ENCODE peak calls at places on chromosomes 5 and 9, in seven cellular contexts. Y is neural progenitor cell, A is IMR-90, V is kidney, W is colonic mucosa, Z is SK-N-SH, M is mammary epithelial cell. H is an unnamed sample.
A peak's percentile ranks its signal among the peaks of the same experiment; 100 is the strongest.

GRCh38 chr9:114098660-114099522 is at the start of gene KIF12:
- DNase-seq in Y (peak; percentile 89), A (no peak), V (peak; percentile 95), W (peak; percentile 90), Z (peak; percentile 93), M (no peak), H (peak; percentile 25)

GRCh38 chr9:123742009-123742767 is 187.7 kb downstream of the DENND1A start:
- DNase-seq in Y (peak; percentile 36), A (peak; percentile 57), V (no peak), W (no peak), Z (no peak), M (no peak), H (no peak)

GRCh38 chr9:86351897-86352296 is 2.3 kb downstream of the TUT7 start:
- DNase-seq in Y (no peak), A (no peak), V (no peak), W (no peak), Z (no peak), M (no peak), H (no peak)

GRCh38 chr5:149284501-149284900 is 12.8 kb downstream of the AFAP1L1 start:
- DNase-seq in Y (no peak), A (peak; percentile 54), V (no peak), W (no peak), Z (no peak), M (peak; percentile 40), H (no peak)

GRCh38 chr9:114494776-114495569 is 10.3 kb downstream of the WHRN start:
- DNase-seq in Y (no peak), A (no peak), V (no peak), W (no peak), Z (no peak), M (no peak), H (no peak)

GRCh38 chr5:170273968-170274710 is 23.4 kb downstream of the LCP2 start:
- DNase-seq in Y (peak; percentile 55), A (no peak), V (no peak), W (no peak), Z (peak; percentile 42), M (peak; percentile 13), H (peak; percentile 25)

GRCh38 chr9:136655244-136656225 is 7.2 kb upstream of the EGFL7 start:
- DNase-seq in Y (no peak), A (no peak), V (peak; percentile 86), W (no peak), Z (no peak), M (no peak), H (no peak)

GRCh38 chr5:151718168-151718567 is 31.5 kb upstream of the SPARC start:
- DNase-seq in Y (no peak), A (peak; percentile 70), V (no peak), W (no peak), Z (no peak), M (no peak), H (no peak)

GRCh38 chr5:11619339-11620028 is 284.8 kb downstream of the CTNND2 start:
- DNase-seq in Y (peak; percentile 44), A (no peak), V (no peak), W (no peak), Z (no peak), M (no peak), H (peak; percentile 59)

GRCh38 chr5:61686491-61687257 is 354.6 kb downstream of the ZSWIM6 start:
- DNase-seq in Y (no peak), A (no peak), V (no peak), W (no peak), Z (no peak), M (no peak), H (no peak)

GRCh38 chr5:150774145-150774544 is 4.4 kb upstream of the SMIM3 start:
- DNase-seq in Y (no peak), A (peak; percentile 95), V (no peak), W (no peak), Z (peak; percentile 29), M (peak; percentile 91), H (peak; percentile 90)

GRCh38 chr9:25681270-25681669 is 3.0 kb upstream of the TUSC1 start:
- DNase-seq in Y (no peak), A (peak; percentile 86), V (no peak), W (no peak), Z (no peak), M (peak; percentile 22), H (peak; percentile 7)

GRCh38 chr9:124795881-124796415 is 19.0 kb downstream of the OLFML2A start:
- DNase-seq in Y (no peak), A (no peak), V (no peak), W (no peak), Z (no peak), M (no peak), H (no peak)
- H3K4me1 ChIP-seq in Y (peaks cover 7% of the 10 kb centered on the region), A (peaks cover 22% of the 10 kb centered on the region), V (no peaks in the 10 kb centered on the region), W (no peaks in the 10 kb centered on the region), Z (peaks cover 4% of the 10 kb centered on the region), M (peaks cover 9% of the 10 kb centered on the region), H (no peaks in the 10 kb centered on the region)

DNA sequence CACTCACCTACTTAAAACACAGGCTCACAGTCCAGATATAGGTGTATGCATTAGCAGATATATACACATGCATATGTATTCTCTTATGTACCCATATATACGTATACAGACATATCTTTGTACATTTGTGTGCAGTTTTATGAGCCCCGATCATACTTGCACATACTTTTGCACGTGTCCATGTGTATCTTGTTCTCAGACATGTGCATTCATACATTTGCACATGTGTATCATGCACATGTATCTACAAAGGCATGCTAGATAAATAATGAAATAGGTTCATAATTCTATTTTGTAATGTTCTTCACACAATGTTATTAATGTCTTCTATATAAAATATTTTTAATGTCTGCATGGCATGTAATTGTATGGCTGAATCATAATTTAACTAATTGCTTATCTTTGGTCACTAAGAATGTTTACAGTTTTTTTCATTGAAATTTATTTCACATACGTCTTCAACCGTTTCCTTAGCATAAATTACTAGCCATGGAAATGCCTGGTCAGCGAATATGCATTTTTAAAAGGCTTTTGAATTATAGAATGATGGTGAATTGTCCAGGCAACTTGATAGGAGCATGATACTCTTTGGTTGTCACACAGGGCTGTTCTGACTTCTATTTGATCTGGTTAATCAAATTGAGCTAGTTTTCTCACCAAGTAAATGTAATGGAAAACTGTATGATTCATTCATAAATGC is 2.6 kb downstream of the NDFIP1 start:
- DNase-seq in Y (no peak), A (no peak), V (no peak), W (no peak), Z (no peak), M (no peak), H (peak; percentile 10)
- H3K9ac ChIP-seq in Y (no peak overlapping the region), A (no peak overlapping the region), V (no peak overlapping the region), W (no peak overlapping the region), Z (peak overlapping the region; percentile 97), M (no peak overlapping the region), H (no peak overlapping the region)

DNA sequence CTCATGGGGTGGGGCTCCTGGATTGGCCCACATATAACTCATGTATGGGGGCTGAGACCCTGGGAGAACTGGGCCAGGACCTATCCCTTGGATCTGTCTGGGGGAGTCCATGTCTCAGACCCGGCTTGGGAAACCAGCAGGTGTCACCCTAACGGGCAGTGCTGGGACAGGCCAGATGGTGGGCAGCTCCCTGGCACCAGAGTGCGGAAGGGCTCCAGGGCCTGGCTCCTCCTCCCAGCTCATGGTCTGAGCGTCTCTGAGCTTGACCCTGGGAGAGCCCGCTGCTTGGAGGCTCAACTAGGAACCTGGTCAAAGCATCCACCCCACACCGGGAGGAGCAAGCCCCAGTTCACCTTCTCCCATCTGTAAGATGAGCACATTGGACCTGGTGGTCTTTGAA is 15.5 kb upstream of the NCS1 start:
- DNase-seq in Y (no peak), A (no peak), V (no peak), W (no peak), Z (peak; percentile 70), M (no peak), H (no peak)
- H3K4me1 ChIP-seq in Y (no peaks in the 10 kb centered on the region), A (no peaks in the 10 kb centered on the region), V (no peaks in the 10 kb centered on the region), W (no peaks in the 10 kb centered on the region), Z (no peaks in the 10 kb centered on the region), M (no peaks in the 10 kb centered on the region), H (no peaks in the 10 kb centered on the region)

DNA sequence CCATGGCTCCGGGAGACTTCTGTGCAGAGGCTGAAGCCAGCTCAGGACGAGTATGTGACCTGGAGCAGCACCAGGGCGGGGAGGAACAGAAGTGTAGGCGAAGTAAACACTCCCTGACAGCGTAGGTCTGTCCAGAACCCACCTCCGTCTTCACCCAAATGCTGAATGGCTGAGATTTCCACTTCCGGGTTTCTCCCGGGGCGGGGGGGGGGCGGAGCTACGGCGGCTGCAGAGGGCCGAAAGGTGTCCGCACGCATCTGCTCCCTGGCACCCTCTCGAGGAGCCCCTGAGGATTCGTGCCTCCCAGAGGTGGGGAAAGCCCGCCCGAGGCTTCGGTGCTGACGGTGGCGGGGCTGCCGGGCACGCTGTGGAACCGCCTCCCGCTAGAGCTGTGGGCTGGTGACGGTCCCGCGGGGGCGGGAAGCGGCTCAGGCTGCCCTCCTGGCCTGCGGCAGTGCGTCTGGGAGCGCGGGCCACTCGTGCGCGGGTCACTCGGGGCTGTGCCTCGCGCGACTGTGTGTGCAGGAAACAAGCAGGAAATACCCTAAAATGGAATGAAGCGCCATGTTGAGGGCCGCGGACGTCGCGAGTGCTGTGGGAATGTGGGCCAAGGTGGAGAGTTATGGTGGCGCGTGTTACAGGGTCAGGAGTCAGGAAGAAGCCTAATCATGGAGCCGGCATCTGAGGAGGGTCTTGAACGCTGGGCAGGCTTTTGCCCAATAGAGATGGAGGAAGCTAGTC is 1425.4 kb downstream of the FOXD4L5 start:
- DNase-seq in Y (no peak), A (no peak), V (peak; percentile 61), W (peak; percentile 17), Z (peak; percentile 86), M (peak; percentile 66), H (no peak)
- H3K9ac ChIP-seq in Y (no peak overlapping the region), A (no peak overlapping the region), V (no peak overlapping the region), W (no peak overlapping the region), Z (peak overlapping the region; percentile 86), M (peak overlapping the region; percentile 32), H (no peak overlapping the region)

DNA sequence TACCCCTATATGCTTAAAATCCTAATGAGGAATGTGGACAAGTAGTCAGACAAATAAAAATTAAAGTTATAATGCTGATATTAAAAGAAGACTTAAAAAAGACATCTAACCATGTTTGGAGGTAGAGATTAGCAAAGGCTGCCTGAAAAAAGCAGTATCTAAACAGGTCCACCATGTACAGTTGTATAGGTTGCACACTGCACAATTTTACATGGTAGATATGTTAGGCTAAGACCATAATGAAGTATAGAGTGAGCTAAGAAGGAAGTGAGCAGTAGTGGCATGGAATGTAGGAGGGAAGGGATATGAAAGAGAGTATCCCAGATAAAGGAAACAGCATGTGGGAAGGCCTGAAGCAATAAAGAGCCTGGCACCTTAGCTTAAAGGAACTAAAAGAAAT is 51.1 kb downstream of the MAMDC2 start:
- DNase-seq in Y (no peak), A (no peak), V (no peak), W (no peak), Z (no peak), M (no peak), H (no peak)
- H3K4me1 ChIP-seq in Y (no peaks in the 10 kb centered on the region), A (peaks cover 3% of the 10 kb centered on the region), V (no peaks in the 10 kb centered on the region), W (no peaks in the 10 kb centered on the region), Z (no peaks in the 10 kb centered on the region), M (no peaks in the 10 kb centered on the region), H (no peaks in the 10 kb centered on the region)

GRCh38 chr5:159052282-159053011 is 47.3 kb downstream of the EBF1 start:
- DNase-seq in Y (peak; percentile 81), A (no peak), V (no peak), W (no peak), Z (no peak), M (no peak), H (no peak)
- H3K9ac ChIP-seq in Y (no peak overlapping the region), A (no peak overlapping the region), V (no peak overlapping the region), W (no peak overlapping the region), Z (no peak overlapping the region), M (no peak overlapping the region), H (no peak overlapping the region)